ENCODE peak calls at places on chromosome 10, in eight cellular contexts. F is upper lobe of right lung, K is brain microvascular endothelial cell, G is upper lobe of left lung, N is A549, W is lower lobe of right lung, L is glutamatergic neuron, E is GM12865. Y is an unnamed sample.

GRCh38 chr10:123993534-123994416 is 99.6 kb downstream of the CHST15 start:
- DNase-seq in G (no peak), L (no peak), F (peak), W (no peak), N (no peak), E (no peak), K (no peak), Y (no peak)

GRCh38 chr10:102646610-102647432 is 2.5 kb downstream of the TRIM8 start:
- DNase-seq in N (no peak), W (peak), G (peak), L (peak), K (no peak), F (peak), E (peak), Y (no peak)

GRCh38 chr10:7027913-7028808 is 382.7 kb downstream of the SFMBT2 start:
- DNase-seq in E (peak), F (no peak), N (no peak), G (no peak), K (peak), L (no peak), W (no peak), Y (no peak)

GRCh38 chr10:123742751-123743440 is 76.7 kb downstream of the GPR26 start:
- DNase-seq in G (no peak), N (no peak), E (no peak), F (no peak), L (no peak), K (no peak), W (no peak), Y (no peak)

GRCh38 chr10:73850863-73851461 is 23.4 kb downstream of the CAMK2G start:
- DNase-seq in K (peak), L (no peak), E (no peak), F (peak), W (peak), G (no peak), N (no peak), Y (no peak)

GRCh38 chr10:103333934-103334520 is 16.9 kb downstream of the PCGF6 start:
- DNase-seq in G (no peak), L (no peak), K (no peak), F (no peak), W (no peak), E (peak), N (peak), Y (no peak)

GRCh38 chr10:71748671-71749191 is 24.6 kb downstream of the VSIR start:
- DNase-seq in K (no peak), N (no peak), L (no peak), E (peak), G (peak), F (peak), W (peak), Y (no peak)

GRCh38 chr10:95626468-95626867 is 30.0 kb downstream of the ALDH18A1 start:
- DNase-seq in L (no peak), F (no peak), K (no peak), G (no peak), W (no peak), E (no peak), N (no peak), Y (no peak)

GRCh38 chr10:72315611-72316385 is 38.9 kb downstream of the DNAJB12 start:
- DNase-seq in G (no peak), F (peak), K (no peak), L (no peak), W (no peak), N (peak), E (no peak), Y (no peak)

GRCh38 chr10:10782603-10783002 is 235.1 kb upstream of the CELF2 start:
- DNase-seq in E (peak), K (peak), L (no peak), F (no peak), N (no peak), W (no peak), G (no peak), Y (no peak)

GRCh38 chr10:98067165-98067564 is 36.7 kb upstream of the CRTAC1 start:
- DNase-seq in E (no peak), N (no peak), K (no peak), L (no peak), G (no peak), F (no peak), W (no peak), Y (no peak)

GRCh38 chr10:26381986-26382385 is 56.2 kb upstream of the APBB1IP start:
- DNase-seq in N (no peak), F (no peak), K (no peak), L (no peak), E (no peak), G (no peak), W (no peak), Y (no peak)

GRCh38 chr10:113273151-113273876 is 279.5 kb upstream of the HABP2 start:
- DNase-seq in G (peak), F (peak), N (no peak), L (peak), W (peak), K (no peak), E (no peak), Y (no peak)

GRCh38 chr10:92110039-92110794 is 180.7 kb downstream of the CPEB3 start:
- DNase-seq in N (no peak), K (peak), W (no peak), E (no peak), F (no peak), G (no peak), L (no peak), Y (no peak)

GRCh38 chr10:28674782-28675181 is 2.5 kb upstream of the BAMBI start:
- DNase-seq in N (no peak), E (no peak), G (no peak), K (no peak), W (no peak), F (no peak), L (no peak), Y (no peak)

GRCh38 chr10:60295028-60295937 is 94.4 kb downstream of the ANK3 start:
- DNase-seq in W (no peak), F (no peak), K (no peak), N (no peak), L (no peak), G (no peak), E (no peak), Y (no peak)

GRCh38 chr10:93596539-93596938 is 4.5 kb downstream of the RBP4 start:
- DNase-seq in E (no peak), G (no peak), F (no peak), W (no peak), K (no peak), N (peak), L (no peak), Y (no peak)

GRCh38 chr10:14691359-14691758 is 83.3 kb downstream of the FAM107B start:
- DNase-seq in W (no peak), F (no peak), K (no peak), E (no peak), L (no peak), G (no peak), N (no peak), Y (no peak)

GRCh38 chr10:133309720-133310398 is 1.1 kb downstream of the ZNF511 start:
- DNase-seq in W (peak), L (no peak), F (peak), E (no peak), G (peak), K (no peak), N (no peak), Y (no peak)

GRCh38 chr10:43196981-43197833 is 59.0 kb downstream of the CSGALNACT2 start:
- DNase-seq in W (peak), N (no peak), G (peak), E (no peak), L (no peak), K (no peak), F (peak), Y (no peak)

GRCh38 chr10:17617031-17617911 is at the start of gene HACD1:
- DNase-seq in F (peak), K (peak), G (peak), W (peak), N (peak), E (peak), L (peak), Y (peak)
- TF ChIP-seq CTCF in F (peak), K (peak), G (peak), W (peak), N (peak), E (peak), L (no peak), Y (peak)

DNA sequence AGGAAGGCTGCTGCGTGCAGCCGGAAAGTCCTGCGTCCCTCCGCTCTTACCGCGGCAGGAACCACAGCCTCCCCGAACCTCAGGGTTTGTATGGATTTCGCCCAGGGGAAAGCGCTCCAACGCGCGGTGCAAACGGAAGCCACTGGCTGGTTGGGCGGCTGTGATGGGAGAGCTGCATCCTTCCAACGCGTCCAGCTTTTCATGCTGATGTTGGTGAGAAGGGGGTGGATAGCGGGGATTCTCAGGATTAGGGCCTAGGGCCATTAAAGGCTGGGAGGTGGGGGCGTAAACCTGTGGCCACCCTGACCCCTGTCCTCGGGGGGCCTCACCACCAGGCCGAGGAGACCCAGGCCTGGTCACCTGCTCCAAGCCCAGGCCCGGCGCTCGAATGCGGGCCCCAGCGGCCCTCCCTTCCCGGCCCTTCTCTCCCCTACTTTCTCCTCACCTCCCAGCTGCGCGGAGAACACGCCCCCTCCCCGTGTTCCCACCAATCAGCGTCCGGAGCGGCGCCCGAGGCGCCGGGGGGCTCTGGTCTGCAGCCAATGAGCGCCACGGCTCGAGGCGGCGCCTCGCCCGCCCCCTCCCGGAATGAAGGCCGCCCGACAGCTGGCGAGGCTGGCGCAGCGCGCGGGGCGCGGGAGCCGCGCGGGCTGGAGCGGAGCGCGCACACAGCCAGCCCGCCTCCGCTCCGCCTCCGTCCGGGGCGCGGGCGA is 458 bp upstream of the NANOS1 start:
- DNase-seq in K (peak), W (peak), G (peak), E (peak), L (peak), F (peak), N (peak), Y (peak)
- TF ChIP-seq CTCF in K (peak), W (no peak), G (peak), E (peak), L (no peak), F (peak), N (no peak), Y (no peak)

GRCh38 chr10:45520476-45520875 is 146.5 kb downstream of the ALOX5 start:
- DNase-seq in K (no peak), N (no peak), W (no peak), E (peak), F (no peak), L (no peak), G (no peak), Y (no peak)
- TF ChIP-seq CTCF in K (no peak), N (no peak), W (no peak), E (no peak), F (no peak), L (no peak), G (no peak), Y (no peak)

GRCh38 chr10:118439824-118440223 is 97.7 kb upstream of the FAM204A start:
- DNase-seq in G (no peak), E (no peak), W (no peak), L (no peak), F (no peak), N (no peak), K (no peak), Y (no peak)
- TF ChIP-seq CTCF in G (no peak), E (no peak), W (no peak), L (no peak), F (no peak), N (no peak), K (no peak), Y (no peak)

GRCh38 chr10:119931873-119932272 is 39.3 kb downstream of the SEC23IP start:
- DNase-seq in G (no peak), W (no peak), N (no peak), L (no peak), F (no peak), K (no peak), E (no peak), Y (no peak)
- TF ChIP-seq CTCF in G (no peak), W (no peak), N (no peak), L (no peak), F (no peak), K (no peak), E (no peak), Y (no peak)

DNA sequence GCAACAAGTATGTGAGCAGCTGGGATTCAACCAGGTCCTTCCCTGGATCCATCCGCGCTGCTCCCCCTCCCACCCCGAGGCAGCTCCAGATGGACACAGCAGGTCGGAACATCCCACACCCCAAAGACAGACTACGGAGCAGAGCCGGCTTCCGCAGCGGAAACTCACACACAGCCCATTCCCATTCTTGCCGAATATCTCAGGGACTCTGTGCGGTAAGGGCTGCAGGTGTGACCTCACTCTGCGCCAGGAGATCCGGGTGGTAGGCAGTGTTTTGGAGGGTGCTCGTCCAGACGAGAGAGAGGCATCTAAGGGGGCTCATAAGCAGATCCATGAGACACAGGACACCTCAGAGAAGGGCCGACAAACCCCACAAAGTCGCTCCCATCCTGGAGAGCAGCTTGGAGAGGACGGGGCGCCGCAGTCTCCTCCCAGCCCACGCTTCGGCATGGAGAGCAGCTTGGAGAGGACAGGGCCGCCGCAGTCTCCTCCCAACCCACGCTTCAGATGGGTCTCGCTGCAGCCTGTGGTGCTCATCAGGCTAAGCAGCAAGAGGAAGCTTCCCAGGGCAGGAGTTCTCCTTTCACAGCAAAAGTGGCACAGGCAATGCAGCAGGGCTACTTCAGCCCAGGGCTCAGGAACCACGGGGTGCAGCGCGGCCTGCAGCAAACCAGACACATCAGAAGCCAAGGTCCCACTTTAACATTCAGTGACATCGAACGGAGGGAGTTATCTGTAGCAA is 179.9 kb downstream of the DIP2C start:
- DNase-seq in N (no peak), E (no peak), W (no peak), L (no peak), G (no peak), K (no peak), F (peak), Y (no peak)
- TF ChIP-seq CTCF in N (no peak), E (no peak), W (no peak), L (no peak), G (no peak), K (no peak), F (no peak), Y (no peak)

GRCh38 chr10:90988802-90989201 is 67.9 kb upstream of the ANKRD1 start:
- DNase-seq in K (no peak), G (no peak), E (no peak), N (no peak), W (no peak), F (no peak), L (no peak), Y (no peak)
- TF ChIP-seq CTCF in K (no peak), G (no peak), E (no peak), N (no peak), W (no peak), F (no peak), L (no peak), Y (no peak)

GRCh38 chr10:84469470-84469869 is 141.1 kb downstream of the CCSER2 start:
- DNase-seq in K (no peak), W (no peak), E (no peak), F (no peak), G (no peak), L (no peak), N (no peak), Y (no peak)
- TF ChIP-seq CTCF in K (no peak), W (no peak), E (no peak), F (no peak), G (no peak), L (no peak), N (no peak), Y (no peak)

Y was measured in type B pancreatic cell.